ENCODE peak calls at places on chromosome 17, in seven cellular contexts. K is KG1; A is T47D; T is activated CD8-positive, alpha-beta memory T cell treated with anti-CD3 and anti-CD28 coated beads for 1 hour; X is lower leg skin; S is astrocyte of the hippocampus; L is endothelial cell. D is an unnamed sample.

GRCh38 chr17:50144346-50144745 is 6.1 kb downstream of the PPP1R9B start:
- DNase-seq in T (no peak), X (no peak), S (no peak), A (no peak), L (no peak), K (no peak), D (no peak)

GRCh38 chr17:35912339-35912912 is 18.1 kb downstream of the RDM1 start:
- DNase-seq in X (peak; percentile 40), L (no peak), K (no peak), T (no peak), A (no peak), S (no peak), D (no peak)

GRCh38 chr17:76678330-76678729 is 32.4 kb downstream of the MXRA7 start:
- DNase-seq in S (no peak), L (no peak), T (no peak), A (no peak), K (no peak), X (no peak), D (no peak)

GRCh38 chr17:42050360-42051012 is at the start of gene C17orf113:
- DNase-seq in A (peak; percentile 90), X (peak; percentile 90), K (no peak), T (no peak), L (peak; percentile 58), S (peak; percentile 69), D (peak; percentile 47)

GRCh38 chr17:41211845-41212466 is 14.5 kb upstream of the KRTAP9-2 start:
- DNase-seq in L (no peak), X (no peak), K (no peak), T (no peak), A (no peak), S (no peak), D (no peak)

GRCh38 chr17:78142113-78142861 is 3.9 kb upstream of the C17orf99 start:
- DNase-seq in A (no peak), K (no peak), S (peak; percentile 75), L (no peak), T (no peak), X (peak; percentile 87), D (no peak)

GRCh38 chr17:41486809-41487530 is 2.7 kb downstream of the KRT36 start:
- DNase-seq in K (no peak), S (no peak), L (peak; percentile 69), A (no peak), X (no peak), T (no peak), D (no peak)

GRCh38 chr17:45149669-45150603 is 1.7 kb downstream of the HEXIM1 start:
- DNase-seq in K (peak; percentile 68), L (peak; percentile 42), T (no peak), X (peak; percentile 95), S (peak; percentile 71), A (no peak), D (no peak)

GRCh38 chr17:19398301-19399181 is 11.6 kb upstream of the MFAP4 start:
- DNase-seq in T (no peak), K (peak; percentile 0), X (peak; percentile 94), L (no peak), S (no peak), A (no peak), D (no peak)

GRCh38 chr17:78648293-78648692 is 71.1 kb upstream of the DNAH17 start:
- DNase-seq in T (no peak), X (no peak), S (no peak), A (no peak), L (no peak), K (no peak), D (no peak)

GRCh38 chr17:77802811-77803220 is 155.7 kb upstream of the TNRC6C start:
- DNase-seq in T (no peak), A (no peak), K (no peak), X (no peak), S (peak; percentile 86), L (peak; percentile 34), D (no peak)

GRCh38 chr17:73895157-73895556 is 250.9 kb upstream of the SDK2 start:
- DNase-seq in S (no peak), X (no peak), L (no peak), K (no peak), T (no peak), A (no peak), D (no peak)

GRCh38 chr17:38748329-38749221 is at the start of gene PCGF2:
- DNase-seq in S (peak; percentile 95), K (no peak), X (peak; percentile 98), T (no peak), A (peak; percentile 75), L (peak; percentile 86), D (peak; percentile 78)

GRCh38 chr17:51445934-51446333 is 185.6 kb downstream of the UTP18 start:
- DNase-seq in X (no peak), T (no peak), K (peak; percentile 54), S (no peak), L (no peak), A (no peak), D (no peak)

D was measured in CMK.